ENCODE peak calls at places on chromosomes 4 and X, in seven cellular contexts. One of them, this sample, is unnamed.

GRCh38 chrX:133559909-133560308 is 144.6 kb upstream of the GPC4 start:
- DNase-seq in H1: no peak
- DNase-seq in K562: no peak
- DNase-seq in HCT116: no peak
- DNase-seq in SK-N-SH: no peak
- DNase-seq in GM12878: no peak
- DNase-seq in HepG2: no peak
- DNase-seq in this sample: no peak

GRCh38 chr4:2087170-2087569 is 28.0 kb downstream of the NAT8L start:
- DNase-seq in H1: no peak
- DNase-seq in K562: no peak
- DNase-seq in HCT116: no peak
- DNase-seq in SK-N-SH: no peak
- DNase-seq in GM12878: no peak
- DNase-seq in HepG2: peak; percentile 46
- DNase-seq in this sample: peak; percentile 16

GRCh38 chrX:131917588-131917987 is 105.5 kb upstream of the STK26 start:
- DNase-seq in H1: no peak
- DNase-seq in K562: peak; percentile 26
- DNase-seq in HCT116: no peak
- DNase-seq in SK-N-SH: no peak
- DNase-seq in GM12878: no peak
- DNase-seq in HepG2: no peak
- DNase-seq in this sample: no peak

GRCh38 chr4:166165829-166166420 is 292.9 kb downstream of the TLL1 start:
- DNase-seq in H1: no peak
- DNase-seq in K562: peak; percentile 39
- DNase-seq in HCT116: peak; percentile 77
- DNase-seq in SK-N-SH: peak; percentile 37
- DNase-seq in GM12878: peak; percentile 36
- DNase-seq in HepG2: peak; percentile 73
- DNase-seq in this sample: peak; percentile 78

GRCh38 chrX:132883358-132883908 is 75.0 kb downstream of the HS6ST2 start:
- DNase-seq in H1: no peak
- DNase-seq in K562: no peak
- DNase-seq in HCT116: no peak
- DNase-seq in SK-N-SH: no peak
- DNase-seq in GM12878: no peak
- DNase-seq in HepG2: no peak
- DNase-seq in this sample: no peak

GRCh38 chrX:38882894-38883620 is 81.8 kb downstream of the MID1IP1 start:
- DNase-seq in H1: no peak
- DNase-seq in K562: no peak
- DNase-seq in HCT116: peak; percentile 48
- DNase-seq in SK-N-SH: no peak
- DNase-seq in GM12878: no peak
- DNase-seq in HepG2: no peak
- DNase-seq in this sample: no peak

GRCh38 chr4:74320559-74321118 is 12.4 kb downstream of the EPGN start:
- DNase-seq in H1: peak; percentile 64
- DNase-seq in K562: peak; percentile 17
- DNase-seq in HCT116: peak; percentile 98
- DNase-seq in SK-N-SH: peak; percentile 7
- DNase-seq in GM12878: peak; percentile 9
- DNase-seq in HepG2: peak; percentile 58
- DNase-seq in this sample: no peak

GRCh38 chr4:6884341-6884870 is 25.2 kb upstream of the TBC1D14 start:
- DNase-seq in H1: no peak
- DNase-seq in K562: no peak
- DNase-seq in HCT116: no peak
- DNase-seq in SK-N-SH: no peak
- DNase-seq in GM12878: no peak
- DNase-seq in HepG2: no peak
- DNase-seq in this sample: no peak

GRCh38 chrX:19156223-19156622 is 34.0 kb upstream of the ADGRG2 start:
- DNase-seq in H1: no peak
- DNase-seq in K562: no peak
- DNase-seq in HCT116: no peak
- DNase-seq in SK-N-SH: no peak
- DNase-seq in GM12878: no peak
- DNase-seq in HepG2: no peak
- DNase-seq in this sample: no peak

GRCh38 chrX:114611018-114611619 is 27.2 kb downstream of the HTR2C start:
- DNase-seq in H1: peak; percentile 47
- DNase-seq in K562: peak; percentile 39
- DNase-seq in HCT116: peak; percentile 34
- DNase-seq in SK-N-SH: peak; percentile 46
- DNase-seq in GM12878: no peak
- DNase-seq in HepG2: peak; percentile 3
- DNase-seq in this sample: no peak

GRCh38 chr4:71545168-71545567 is 206.3 kb downstream of the SLC4A4 start:
- DNase-seq in H1: no peak
- DNase-seq in K562: no peak
- DNase-seq in HCT116: no peak
- DNase-seq in SK-N-SH: no peak
- DNase-seq in GM12878: no peak
- DNase-seq in HepG2: no peak
- DNase-seq in this sample: no peak
- TF ChIP-seq JUND in H1: no peak
- TF ChIP-seq JUND in K562: no peak
- TF ChIP-seq JUND in HCT116: no peak
- TF ChIP-seq JUND in SK-N-SH: no peak
- TF ChIP-seq JUND in GM12878: no peak
- TF ChIP-seq JUND in HepG2: no peak
- TF ChIP-seq JUND in this sample: no peak

DNA sequence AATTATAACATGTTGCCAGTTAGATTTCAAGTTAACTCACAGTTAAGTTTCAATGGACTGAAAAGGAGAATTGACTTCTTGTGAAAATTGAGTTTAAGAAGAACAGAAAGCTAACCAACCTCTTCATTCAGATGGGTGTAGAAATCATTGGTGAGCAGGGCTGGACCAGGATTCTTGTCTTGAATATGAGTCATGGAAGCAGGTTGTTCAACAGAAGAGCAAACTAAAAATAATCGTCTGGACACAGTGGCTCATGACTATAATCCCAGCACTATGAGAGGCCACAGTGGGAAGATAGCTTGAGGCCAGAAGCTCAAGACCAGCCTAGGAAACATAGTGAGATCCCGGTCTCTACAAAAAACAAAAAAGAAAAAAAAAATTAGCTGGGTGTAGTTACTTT is 98.2 kb downstream of the ARSJ start:
- DNase-seq in H1: no peak
- DNase-seq in K562: no peak
- DNase-seq in HCT116: no peak
- DNase-seq in SK-N-SH: no peak
- DNase-seq in GM12878: no peak
- DNase-seq in HepG2: no peak
- DNase-seq in this sample: no peak
- TF ChIP-seq JUND in H1: no peak
- TF ChIP-seq JUND in K562: no peak
- TF ChIP-seq JUND in HCT116: no peak
- TF ChIP-seq JUND in SK-N-SH: no peak
- TF ChIP-seq JUND in GM12878: no peak
- TF ChIP-seq JUND in HepG2: no peak
- TF ChIP-seq JUND in this sample: no peak

GRCh38 chrX:37745354-37745753 is 34.5 kb upstream of the CYBB start:
- DNase-seq in H1: peak; percentile 58
- DNase-seq in K562: peak; percentile 66
- DNase-seq in HCT116: peak; percentile 18
- DNase-seq in SK-N-SH: peak; percentile 55
- DNase-seq in GM12878: peak; percentile 53
- DNase-seq in HepG2: peak; percentile 35
- DNase-seq in this sample: peak; percentile 31

GRCh38 chrX:37746951-37747350 is 32.9 kb upstream of the CYBB start:
- DNase-seq in H1: no peak
- DNase-seq in K562: no peak
- DNase-seq in HCT116: no peak
- DNase-seq in SK-N-SH: no peak
- DNase-seq in GM12878: no peak
- DNase-seq in HepG2: no peak
- DNase-seq in this sample: no peak

GRCh38 chrX:37745835-37746234 is 34.0 kb upstream of the CYBB start:
- DNase-seq in H1: no peak
- DNase-seq in K562: no peak
- DNase-seq in HCT116: no peak
- DNase-seq in SK-N-SH: no peak
- DNase-seq in GM12878: no peak
- DNase-seq in HepG2: no peak
- DNase-seq in this sample: no peak

DNA sequence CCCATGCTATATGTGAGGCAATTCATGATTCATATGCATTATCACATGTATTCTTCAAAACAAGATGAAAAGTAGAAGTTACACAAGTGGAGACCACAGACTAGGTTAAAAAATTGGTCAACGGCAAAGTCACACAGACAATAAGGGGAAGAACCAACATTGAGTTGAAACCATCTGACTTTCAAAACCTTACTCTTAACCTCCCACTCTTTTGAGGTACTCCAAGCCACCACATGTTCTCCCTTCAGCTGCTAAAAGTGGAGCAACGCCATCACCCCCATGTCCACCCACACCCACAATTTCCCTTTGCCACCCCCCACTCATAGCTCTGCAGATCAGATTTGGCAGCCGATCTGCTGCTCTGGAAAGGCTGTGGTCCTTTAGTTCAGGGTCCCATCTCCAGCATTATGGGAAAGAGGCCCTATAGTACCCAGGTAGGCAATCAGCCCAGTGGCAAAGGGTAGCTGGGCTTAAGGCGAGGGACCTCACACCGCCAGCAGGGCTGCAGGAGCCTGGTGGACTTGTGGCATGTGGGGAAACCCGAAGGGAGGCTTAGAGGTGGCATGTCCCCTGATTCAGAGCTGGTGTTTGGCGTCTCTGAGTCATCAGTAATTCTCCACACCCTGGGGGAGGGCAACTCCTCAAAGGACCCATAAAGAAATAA is 33.5 kb upstream of the CYBB start:
- DNase-seq in H1: no peak
- DNase-seq in K562: no peak
- DNase-seq in HCT116: no peak
- DNase-seq in SK-N-SH: no peak
- DNase-seq in GM12878: peak; percentile 72
- DNase-seq in HepG2: no peak
- DNase-seq in this sample: no peak
- TF ChIP-seq JUND in H1: no peak
- TF ChIP-seq JUND in K562: no peak
- TF ChIP-seq JUND in HCT116: no peak
- TF ChIP-seq JUND in SK-N-SH: no peak
- TF ChIP-seq JUND in GM12878: no peak
- TF ChIP-seq JUND in HepG2: no peak
- TF ChIP-seq JUND in this sample: no peak

GRCh38 chr4:163110442-163110841 is 56.2 kb downstream of the NAF1 start:
- DNase-seq in H1: no peak
- DNase-seq in K562: no peak
- DNase-seq in HCT116: no peak
- DNase-seq in SK-N-SH: no peak
- DNase-seq in GM12878: no peak
- DNase-seq in HepG2: no peak
- DNase-seq in this sample: no peak

GRCh38 chr4:163108614-163109013 is 58.1 kb downstream of the NAF1 start:
- DNase-seq in H1: no peak
- DNase-seq in K562: no peak
- DNase-seq in HCT116: no peak
- DNase-seq in SK-N-SH: no peak
- DNase-seq in GM12878: no peak
- DNase-seq in HepG2: no peak
- DNase-seq in this sample: no peak

GRCh38 chr4:163109967-163110366 is 56.7 kb downstream of the NAF1 start:
- DNase-seq in H1: no peak
- DNase-seq in K562: no peak
- DNase-seq in HCT116: no peak
- DNase-seq in SK-N-SH: no peak
- DNase-seq in GM12878: no peak
- DNase-seq in HepG2: no peak
- DNase-seq in this sample: no peak

GRCh38 chr4:163113921-163114703 is 52.6 kb downstream of the NAF1 start:
- DNase-seq in H1: no peak
- DNase-seq in K562: no peak
- DNase-seq in HCT116: no peak
- DNase-seq in SK-N-SH: no peak
- DNase-seq in GM12878: no peak
- DNase-seq in HepG2: no peak
- DNase-seq in this sample: no peak

GRCh38 chr4:163111588-163111987 is 55.1 kb downstream of the NAF1 start:
- DNase-seq in H1: no peak
- DNase-seq in K562: no peak
- DNase-seq in HCT116: no peak
- DNase-seq in SK-N-SH: peak; percentile 2
- DNase-seq in GM12878: no peak
- DNase-seq in HepG2: no peak
- DNase-seq in this sample: peak; percentile 16
- TF ChIP-seq JUND in H1: no peak
- TF ChIP-seq JUND in K562: no peak
- TF ChIP-seq JUND in HCT116: no peak
- TF ChIP-seq JUND in SK-N-SH: no peak
- TF ChIP-seq JUND in GM12878: no peak
- TF ChIP-seq JUND in HepG2: no peak
- TF ChIP-seq JUND in this sample: no peak